ENCODE peak calls at places on chromosomes 6 and 20, in eight cellular contexts. Y, S, J, B, P, U, E and L are unnamed samples.
A peak's percentile ranks its signal among the peaks of the same experiment; 100 is the strongest.

GRCh38 chr6:168007592-168008338 is 10.3 kb downstream of the KIF25 start:
- DNase-seq in Y (peak; percentile 59), S (no peak), J (no peak), B (no peak), P (peak; percentile 86), U (no peak), E (no peak), L (peak; percentile 74)

GRCh38 chr6:136226027-136226673 is 24.0 kb downstream of the MTFR2 start:
- DNase-seq in Y (peak; percentile 69), S (no peak), J (peak; percentile 73), B (peak; percentile 67), P (peak; percentile 67), U (peak; percentile 78), E (peak; percentile 38), L (peak; percentile 36)

GRCh38 chr6:167652701-167653095 is 174.0 kb upstream of the AFDN start:
- DNase-seq in Y (no peak), S (no peak), J (no peak), B (peak; percentile 50), P (no peak), U (peak; percentile 24), E (no peak), L (no peak)

GRCh38 chr20:4063631-4064030 is 48.3 kb upstream of the RNF24 start:
- DNase-seq in Y (no peak), S (no peak), J (peak; percentile 43), B (no peak), P (no peak), U (no peak), E (no peak), L (no peak)

GRCh38 chr6:26360451-26361416 is 4.3 kb upstream of the BTN3A2 start:
- DNase-seq in Y (no peak), S (no peak), J (no peak), B (no peak), P (no peak), U (no peak), E (no peak), L (no peak)

GRCh38 chr6:107801195-107801594 is 22.9 kb downstream of the SCML4 start:
- DNase-seq in Y (no peak), S (no peak), J (no peak), B (no peak), P (no peak), U (no peak), E (no peak), L (no peak)

GRCh38 chr6:1286972-1287600 is 24.8 kb upstream of the FOXQ1 start:
- DNase-seq in Y (peak; percentile 43), S (no peak), J (no peak), B (no peak), P (peak; percentile 67), U (no peak), E (no peak), L (no peak)

GRCh38 chr20:19540401-19540800 is 217.7 kb upstream of the RIN2 start:
- DNase-seq in Y (no peak), S (no peak), J (no peak), B (no peak), P (no peak), U (no peak), E (peak; percentile 15), L (no peak)

GRCh38 chr6:5471637-5472430 is 210.5 kb downstream of the FARS2 start:
- DNase-seq in Y (no peak), S (no peak), J (no peak), B (no peak), P (no peak), U (no peak), E (no peak), L (no peak)

GRCh38 chr6:110448846-110449544 is 27.4 kb downstream of the SLC22A16 start:
- DNase-seq in Y (no peak), S (no peak), J (no peak), B (no peak), P (no peak), U (no peak), E (no peak), L (no peak)

GRCh38 chr20:63321148-63321831 is 28.3 kb downstream of the COL20A1 start:
- DNase-seq in Y (no peak), S (no peak), J (peak; percentile 82), B (no peak), P (no peak), U (no peak), E (no peak), L (peak; percentile 74)

GRCh38 chr6:49849121-49849907 is 17.0 kb downstream of the CRISP1 start:
- DNase-seq in Y (no peak), S (no peak), J (no peak), B (no peak), P (peak; percentile 46), U (peak; percentile 66), E (no peak), L (no peak)

GRCh38 chr20:10683537-10683936 is 9.7 kb upstream of the JAG1 start:
- DNase-seq in Y (no peak), S (no peak), J (no peak), B (no peak), P (no peak), U (no peak), E (no peak), L (no peak)

DNA sequence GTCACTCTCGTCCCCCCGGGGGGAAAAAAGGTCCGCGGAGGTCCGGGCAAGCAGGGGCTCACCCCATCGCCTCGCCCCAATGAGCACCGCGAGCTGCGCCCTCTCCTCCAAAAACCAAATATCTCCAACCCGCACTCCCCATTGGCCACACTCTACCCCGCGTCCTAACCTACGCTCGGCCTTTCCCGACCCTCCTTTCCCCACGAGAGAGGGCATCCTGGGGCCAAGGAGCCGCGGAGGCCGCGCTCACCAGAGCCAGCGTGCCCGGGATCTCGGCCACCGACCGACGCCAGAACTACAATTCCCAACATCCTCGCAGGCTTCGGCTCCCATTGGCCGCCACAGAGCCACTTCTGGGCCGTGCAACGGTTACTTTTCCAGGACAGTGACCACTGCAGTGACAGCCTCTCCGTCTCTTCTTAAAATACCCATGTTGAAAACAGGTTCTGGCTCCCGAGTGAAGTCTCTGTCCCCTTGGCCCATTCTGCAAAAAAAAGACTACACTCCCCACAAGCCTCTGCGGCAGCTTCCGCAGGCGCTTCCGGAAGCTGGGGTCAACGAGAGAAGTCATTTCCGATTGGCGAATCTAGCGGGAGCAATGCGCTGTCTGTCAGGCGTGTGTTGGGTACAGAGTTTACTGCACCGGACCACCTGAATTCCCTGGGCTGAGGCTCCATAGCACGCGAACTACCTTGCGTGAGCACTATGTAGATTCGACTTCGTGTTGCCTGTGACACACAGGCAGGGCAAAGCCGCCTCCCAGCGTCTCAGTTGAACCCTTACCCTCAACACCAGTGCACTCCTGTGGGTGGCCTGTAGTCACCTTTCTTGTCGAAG is at the start of gene ZNF343:
- DNase-seq in Y (peak; percentile 79), S (peak; percentile 73), J (peak; percentile 89), B (peak; percentile 86), P (peak; percentile 86), U (peak; percentile 82), E (peak; percentile 56), L (peak; percentile 78)
- TF ChIP-seq POLR2A in Y (no peak), S (no peak), J (peak; percentile 9), B (peak; percentile 22), P (peak; percentile 84), U (peak; percentile 81), E (peak; percentile 52), L (no peak)

GRCh38 chr6:3403244-3404154 is 53.4 kb downstream of the SLC22A23 start:
- DNase-seq in Y (peak; percentile 82), S (no peak), J (peak; percentile 58), B (no peak), P (peak; percentile 81), U (no peak), E (no peak), L (peak; percentile 70)
- TF ChIP-seq POLR2A in Y (no peak), S (no peak), J (no peak), B (no peak), P (no peak), U (no peak), E (no peak), L (no peak)

GRCh38 chr6:156795825-156796224 is 18.6 kb downstream of the ARID1B start:
- DNase-seq in Y (no peak), S (no peak), J (no peak), B (no peak), P (no peak), U (no peak), E (no peak), L (no peak)
- TF ChIP-seq POLR2A in Y (no peak), S (no peak), J (no peak), B (no peak), P (no peak), U (no peak), E (no peak), L (no peak)

GRCh38 chr6:149963462-149964242 is at the start of gene ULBP1:
- DNase-seq in Y (peak; percentile 64), S (peak; percentile 74), J (peak; percentile 91), B (peak; percentile 92), P (peak; percentile 88), U (peak; percentile 91), E (peak; percentile 56), L (peak; percentile 85)
- TF ChIP-seq POLR2A in Y (no peak), S (no peak), J (no peak), B (no peak), P (no peak), U (peak; percentile 76), E (no peak), L (no peak)

GRCh38 chr6:55892749-55893357 is 17.5 kb upstream of the BMP5 start:
- DNase-seq in Y (no peak), S (no peak), J (no peak), B (no peak), P (no peak), U (no peak), E (no peak), L (no peak)

GRCh38 chr6:55898342-55898741 is 23.0 kb upstream of the BMP5 start:
- DNase-seq in Y (no peak), S (no peak), J (no peak), B (no peak), P (peak; percentile 12), U (no peak), E (no peak), L (no peak)

GRCh38 chr6:55901765-55902164 is 26.4 kb upstream of the BMP5 start:
- DNase-seq in Y (no peak), S (no peak), J (no peak), B (no peak), P (no peak), U (no peak), E (no peak), L (no peak)

GRCh38 chr6:55895972-55896371 is 20.6 kb upstream of the BMP5 start:
- DNase-seq in Y (no peak), S (no peak), J (no peak), B (no peak), P (no peak), U (no peak), E (no peak), L (no peak)
- TF ChIP-seq POLR2A in Y (no peak), S (no peak), J (no peak), B (no peak), P (no peak), U (no peak), E (no peak), L (no peak)